ENCODE peak calls at places on chromosomes 2 and 18, in six cellular contexts. Q is fibroblast of pulmonary artery, Z is astrocyte of the spinal cord, G is NB4, S is neural progenitor cell, A is kidney epithelial cell. I is an unnamed sample.

GRCh38 chr2:134630760-134631159 is 88.0 kb downstream of the TMEM163 start:
- DNase-seq in G (no peak), Z (no peak), A (no peak), S (no peak), Q (no peak), I (no peak)

GRCh38 chr2:148645925-148646559 is 1.5 kb downstream of the EPC2 start:
- DNase-seq in S (peak; percentile 43), Z (peak; percentile 87), G (peak; percentile 85), Q (peak; percentile 90), A (peak; percentile 73), I (peak; percentile 93)

GRCh38 chr2:148529745-148530144 is 114.8 kb upstream of the EPC2 start:
- DNase-seq in Q (no peak), S (no peak), G (no peak), A (no peak), Z (no peak), I (no peak)

GRCh38 chr18:44356566-44357157 is 324.0 kb upstream of the SETBP1 start:
- DNase-seq in Z (no peak), G (no peak), A (no peak), Q (no peak), S (no peak), I (no peak)

GRCh38 chr2:20430461-20431302 is 16.2 kb upstream of the RHOB start:
- DNase-seq in S (no peak), Z (no peak), G (peak; percentile 39), A (no peak), Q (no peak), I (peak; percentile 82)

GRCh38 chr2:121004271-121004812 is 268.7 kb downstream of the GLI2 start:
- DNase-seq in G (no peak), S (no peak), Q (no peak), A (no peak), Z (no peak), I (no peak)

GRCh38 chr2:193566276-193566675 is 1371.5 kb upstream of the TMEFF2 start:
- DNase-seq in Z (no peak), G (no peak), S (no peak), Q (peak; percentile 38), A (no peak), I (no peak)

GRCh38 chr18:74197705-74198341 is 49.5 kb downstream of the TIMM21 start:
- DNase-seq in A (no peak), Z (no peak), G (no peak), Q (no peak), S (no peak), I (no peak)

GRCh38 chr2:23707096-23707495 is 219.8 kb downstream of the ATAD2B start:
- DNase-seq in G (no peak), S (no peak), Z (no peak), A (no peak), Q (no peak), I (no peak)

GRCh38 chr2:19902272-19902730 is 518 bp upstream of the TTC32 start:
- DNase-seq in S (no peak), A (no peak), Q (peak; percentile 14), G (peak; percentile 50), Z (no peak), I (no peak)

GRCh38 chr2:157257312-157258252 is at the start of gene GALNT5:
- DNase-seq in Z (peak; percentile 72), Q (peak; percentile 37), A (no peak), S (peak; percentile 52), G (no peak), I (peak; percentile 74)

GRCh38 chr18:2518473-2518872 is 52.8 kb downstream of the METTL4 start:
- DNase-seq in G (no peak), Z (no peak), Q (no peak), S (no peak), A (no peak), I (peak; percentile 23)

GRCh38 chr2:128591022-128591840 is 272.6 kb upstream of the HS6ST1 start:
- DNase-seq in A (no peak), G (no peak), Q (no peak), Z (no peak), S (no peak), I (no peak)

GRCh38 chr2:145750074-145750473 is 1230.2 kb upstream of the ZEB2 start:
- DNase-seq in Z (no peak), Q (peak; percentile 6), G (no peak), A (no peak), S (no peak), I (no peak)

GRCh38 chr2:207813942-207814341 is 44.2 kb upstream of the FZD5 start:
- DNase-seq in Q (no peak), Z (no peak), G (no peak), S (peak; percentile 46), A (no peak), I (no peak)

GRCh38 chr2:98749053-98749450 is 18.1 kb upstream of the MGAT4A start:
- DNase-seq in Z (no peak), S (no peak), A (no peak), G (peak; percentile 73), Q (no peak), I (peak; percentile 42)

GRCh38 chr2:228983700-228984099 is 287.4 kb downstream of the PID1 start:
- DNase-seq in Q (no peak), A (no peak), S (no peak), G (no peak), Z (no peak), I (no peak)

GRCh38 chr2:8671802-8672201 is 10.1 kb upstream of the ID2 start:
- DNase-seq in Q (no peak), S (no peak), A (no peak), G (no peak), Z (no peak), I (no peak)

GRCh38 chr2:8544786-8545631 is 136.8 kb upstream of the ID2 start:
- DNase-seq in Q (peak; percentile 77), S (peak; percentile 56), A (peak; percentile 58), Z (peak; percentile 83), G (peak; percentile 99), I (no peak)

GRCh38 chr2:165086337-165086736 is 117.5 kb downstream of the SCN3A start:
- DNase-seq in Q (no peak), S (no peak), Z (no peak), A (no peak), G (no peak), I (no peak)

GRCh38 chr2:5507374-5507773 is 184.8 kb upstream of the SOX11 start:
- DNase-seq in Z (no peak), S (no peak), Q (no peak), G (no peak), A (no peak), I (no peak)

GRCh38 chr2:70070557-70071268 is 16.6 kb upstream of the PCBP1 start:
- DNase-seq in Z (peak; percentile 87), G (peak; percentile 87), Q (peak; percentile 92), S (peak; percentile 86), A (peak; percentile 48), I (peak; percentile 87)

GRCh38 chr2:27885656-27886055 is 4.5 kb downstream of the RBKS start:
- DNase-seq in A (no peak), S (no peak), G (no peak), Z (no peak), Q (peak; percentile 29), I (no peak)

GRCh38 chr18:48031011-48031480 is 100.6 kb upstream of the SMAD2 start:
- DNase-seq in S (peak; percentile 82), Z (peak; percentile 42), Q (peak; percentile 73), G (peak; percentile 54), A (no peak), I (peak; percentile 73)

GRCh38 chr2:107325983-107326786 is 440.2 kb upstream of the ST6GAL2 start:
- DNase-seq in A (no peak), Q (peak; percentile 83), S (no peak), Z (peak; percentile 73), G (no peak), I (no peak)

GRCh38 chr2:113056501-113056900 is 2.5 kb upstream of the IL36RN start:
- DNase-seq in G (no peak), A (no peak), Z (no peak), S (no peak), Q (no peak), I (no peak)

GRCh38 chr2:113052767-113053166 is at the start of gene IL36B:
- DNase-seq in Q (no peak), S (no peak), G (no peak), Z (no peak), A (no peak), I (no peak)

GRCh38 chr2:113046465-113046864 is 6.2 kb downstream of the IL36B start:
- DNase-seq in Q (no peak), A (no peak), Z (no peak), S (no peak), G (no peak), I (no peak)

GRCh38 chr2:113053666-113054435 is 1.2 kb upstream of the IL36B start:
- DNase-seq in S (no peak), A (no peak), Q (no peak), Z (no peak), G (no peak), I (peak; percentile 51)

GRCh38 chr2:113050921-113051895 is 1.5 kb downstream of the IL36B start:
- DNase-seq in Z (no peak), A (no peak), Q (no peak), G (no peak), S (no peak), I (no peak)
- TF ChIP-seq CTCF in Z (no peak), A (no peak), Q (no peak), G (no peak), S (peak; percentile 6), I (no peak)

GRCh38 chr18:24016643-24017042 is 2.1 kb downstream of the TTC39C start:
- DNase-seq in S (no peak), Z (peak; percentile 4), Q (no peak), A (no peak), G (peak; percentile 30), I (peak; percentile 59)
- H3K4me3 ChIP-seq in S (peak overlapping the region; percentile 72), Z (no peak overlapping the region), Q (no peak overlapping the region), A (no peak overlapping the region), G (peak overlapping the region; percentile 69), I (peak overlapping the region; percentile 81)

DNA sequence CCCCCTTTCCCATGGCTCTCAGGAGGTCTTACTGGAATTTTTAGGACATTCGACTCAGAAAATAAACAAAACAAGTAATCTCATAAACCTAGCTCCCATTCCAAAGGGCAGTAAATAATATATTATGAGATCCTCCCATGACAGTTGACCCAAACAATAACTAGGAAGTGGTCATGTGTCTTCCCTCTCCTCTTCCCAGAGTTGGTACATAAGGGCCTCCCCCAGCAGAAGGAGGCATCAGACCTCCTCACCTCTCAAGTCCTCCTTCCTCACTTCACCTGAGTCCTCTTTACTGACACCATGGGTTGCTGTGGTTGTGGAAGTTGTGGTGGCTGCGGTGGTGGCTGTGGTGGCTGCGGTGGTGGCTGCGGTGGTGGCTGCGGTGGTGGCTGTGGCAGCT is at the start of gene SCYGR7:
- DNase-seq in A (no peak), S (no peak), G (no peak), Z (no peak), Q (no peak), I (no peak)
- TF ChIP-seq CTCF in A (no peak), S (no peak), G (no peak), Z (no peak), Q (no peak), I (no peak)

GRCh38 chr2:96880891-96881273 is 11.0 kb upstream of the SEMA4C start:
- DNase-seq in G (no peak), Z (no peak), S (no peak), A (no peak), Q (no peak), I (no peak)

GRCh38 chr2:96883306-96883705 is 13.4 kb upstream of the SEMA4C start:
- DNase-seq in Q (no peak), G (no peak), A (no peak), Z (no peak), S (no peak), I (no peak)

GRCh38 chr2:96882230-96882629 is 12.3 kb upstream of the SEMA4C start:
- DNase-seq in G (no peak), S (no peak), Z (no peak), Q (no peak), A (no peak), I (peak; percentile 82)

GRCh38 chr2:96882906-96883305 is 13.0 kb upstream of the SEMA4C start:
- DNase-seq in A (no peak), G (no peak), Z (no peak), S (no peak), Q (no peak), I (no peak)

GRCh38 chr2:96881349-96882195 is 11.7 kb upstream of the SEMA4C start:
- DNase-seq in A (no peak), Z (no peak), G (peak; percentile 63), Q (no peak), S (peak; percentile 55), I (no peak)
- H3K4me3 ChIP-seq in A (no peak overlapping the region), Z (no peak overlapping the region), G (no peak overlapping the region), Q (no peak overlapping the region), S (no peak overlapping the region), I (no peak overlapping the region)